ENCODE peak calls at places on chromosomes 6 and 20, in four cellular contexts. One of them, this sample, is unnamed. For H3K4me1, the result is how much of the 10 kb centered on the place peaks cover.

GRCh38 chr6:30885481-30885998 is 1.2 kb downstream of the DDR1 start:
- DNase-seq in right lobe of liver: peak
- DNase-seq in CD8-positive, alpha-beta T cell: no peak
- DNase-seq in tibial nerve: no peak
- DNase-seq in this sample: peak

GRCh38 chr6:105601541-105602174 is 198.8 kb upstream of the PREP start:
- DNase-seq in CD8-positive, alpha-beta T cell: no peak
- DNase-seq in tibial nerve: peak
- DNase-seq in right lobe of liver: no peak
- DNase-seq in this sample: peak

GRCh38 chr20:3933126-3933684 is 44.0 kb downstream of the PANK2 start:
- DNase-seq in right lobe of liver: no peak
- DNase-seq in CD8-positive, alpha-beta T cell: no peak
- DNase-seq in tibial nerve: no peak
- DNase-seq in this sample: no peak

GRCh38 chr6:56040271-56040670 is 164.9 kb upstream of the BMP5 start:
- DNase-seq in CD8-positive, alpha-beta T cell: no peak
- DNase-seq in right lobe of liver: no peak
- DNase-seq in tibial nerve: no peak
- DNase-seq in this sample: no peak

GRCh38 chr6:8192067-8192466 is 89.7 kb upstream of the EEF1E1 start:
- DNase-seq in right lobe of liver: no peak
- DNase-seq in tibial nerve: no peak
- DNase-seq in CD8-positive, alpha-beta T cell: no peak
- DNase-seq in this sample: no peak

GRCh38 chr20:39083781-39084180 is 121.6 kb downstream of the DHX35 start:
- DNase-seq in right lobe of liver: no peak
- DNase-seq in tibial nerve: no peak
- DNase-seq in CD8-positive, alpha-beta T cell: no peak
- DNase-seq in this sample: no peak

GRCh38 chr6:25172819-25173218 is 106.4 kb upstream of the CARMIL1 start:
- DNase-seq in tibial nerve: no peak
- DNase-seq in right lobe of liver: no peak
- DNase-seq in CD8-positive, alpha-beta T cell: no peak
- DNase-seq in this sample: no peak

GRCh38 chr6:150987855-150988484 is 122.5 kb downstream of the MTHFD1L start:
- DNase-seq in right lobe of liver: no peak
- DNase-seq in tibial nerve: no peak
- DNase-seq in CD8-positive, alpha-beta T cell: no peak
- DNase-seq in this sample: no peak

GRCh38 chr6:72624557-72625160 is 2.8 kb downstream of the KCNQ5 start:
- DNase-seq in CD8-positive, alpha-beta T cell: no peak
- DNase-seq in tibial nerve: no peak
- DNase-seq in right lobe of liver: no peak
- DNase-seq in this sample: no peak

GRCh38 chr20:568865-569415 is 25.4 kb upstream of the CSNK2A1 start:
- DNase-seq in right lobe of liver: no peak
- DNase-seq in tibial nerve: no peak
- DNase-seq in CD8-positive, alpha-beta T cell: no peak
- DNase-seq in this sample: no peak

GRCh38 chr6:139508023-139508422 is 133.6 kb upstream of the CITED2 start:
- DNase-seq in tibial nerve: no peak
- DNase-seq in CD8-positive, alpha-beta T cell: no peak
- DNase-seq in right lobe of liver: no peak
- DNase-seq in this sample: no peak

GRCh38 chr6:163454425-163454824 is 39.9 kb downstream of the QKI start:
- DNase-seq in tibial nerve: no peak
- DNase-seq in CD8-positive, alpha-beta T cell: no peak
- DNase-seq in right lobe of liver: no peak
- DNase-seq in this sample: no peak

GRCh38 chr6:163459536-163459935 is 45.0 kb downstream of the QKI start:
- DNase-seq in right lobe of liver: no peak
- DNase-seq in CD8-positive, alpha-beta T cell: no peak
- DNase-seq in tibial nerve: no peak
- DNase-seq in this sample: no peak

GRCh38 chr6:163459007-163459406 is 44.5 kb downstream of the QKI start:
- DNase-seq in CD8-positive, alpha-beta T cell: no peak
- DNase-seq in tibial nerve: no peak
- DNase-seq in right lobe of liver: no peak
- DNase-seq in this sample: no peak

GRCh38 chr6:163457637-163458561 is 43.4 kb downstream of the QKI start:
- DNase-seq in tibial nerve: no peak
- DNase-seq in CD8-positive, alpha-beta T cell: no peak
- DNase-seq in right lobe of liver: no peak
- DNase-seq in this sample: no peak

GRCh38 chr6:163455553-163455952 is 41.0 kb downstream of the QKI start:
- DNase-seq in CD8-positive, alpha-beta T cell: no peak
- DNase-seq in right lobe of liver: no peak
- DNase-seq in tibial nerve: no peak
- DNase-seq in this sample: no peak
- H3K4me1 ChIP-seq in CD8-positive, alpha-beta T cell: under half
- H3K4me1 ChIP-seq in right lobe of liver: under half
- H3K4me1 ChIP-seq in tibial nerve: under half
- H3K4me1 ChIP-seq in this sample: under half

GRCh38 chr6:16735014-16735413 is 26.2 kb downstream of the ATXN1 start:
- DNase-seq in right lobe of liver: no peak
- DNase-seq in CD8-positive, alpha-beta T cell: no peak
- DNase-seq in tibial nerve: no peak
- DNase-seq in this sample: no peak
- H3K4me1 ChIP-seq in right lobe of liver: under half
- H3K4me1 ChIP-seq in CD8-positive, alpha-beta T cell: under half
- H3K4me1 ChIP-seq in tibial nerve: under half
- H3K4me1 ChIP-seq in this sample: under half

GRCh38 chr20:10658876-10659632 is 14.7 kb downstream of the JAG1 start:
- DNase-seq in CD8-positive, alpha-beta T cell: no peak
- DNase-seq in tibial nerve: no peak
- DNase-seq in right lobe of liver: no peak
- DNase-seq in this sample: no peak

GRCh38 chr20:10660661-10661060 is 13.1 kb downstream of the JAG1 start:
- DNase-seq in CD8-positive, alpha-beta T cell: no peak
- DNase-seq in right lobe of liver: no peak
- DNase-seq in tibial nerve: no peak
- DNase-seq in this sample: no peak

GRCh38 chr20:10656270-10656669 is 17.5 kb downstream of the JAG1 start:
- DNase-seq in CD8-positive, alpha-beta T cell: no peak
- DNase-seq in tibial nerve: no peak
- DNase-seq in right lobe of liver: no peak
- DNase-seq in this sample: no peak

GRCh38 chr20:10659651-10660601 is 13.9 kb downstream of the JAG1 start:
- DNase-seq in CD8-positive, alpha-beta T cell: no peak
- DNase-seq in tibial nerve: no peak
- DNase-seq in right lobe of liver: no peak
- DNase-seq in this sample: no peak

GRCh38 chr20:10658051-10658823 is 15.6 kb downstream of the JAG1 start:
- DNase-seq in right lobe of liver: no peak
- DNase-seq in CD8-positive, alpha-beta T cell: no peak
- DNase-seq in tibial nerve: no peak
- DNase-seq in this sample: no peak
- H3K4me1 ChIP-seq in right lobe of liver: under half
- H3K4me1 ChIP-seq in CD8-positive, alpha-beta T cell: under half
- H3K4me1 ChIP-seq in tibial nerve: under half
- H3K4me1 ChIP-seq in this sample: half or more

GRCh38 chr20:50042370-50043313 is 59.9 kb downstream of the SNAI1 start:
- DNase-seq in tibial nerve: no peak
- DNase-seq in right lobe of liver: no peak
- DNase-seq in CD8-positive, alpha-beta T cell: no peak
- DNase-seq in this sample: no peak

GRCh38 chr20:50039706-50040431 is 57.1 kb downstream of the SNAI1 start:
- DNase-seq in tibial nerve: no peak
- DNase-seq in right lobe of liver: no peak
- DNase-seq in CD8-positive, alpha-beta T cell: no peak
- DNase-seq in this sample: no peak

GRCh38 chr20:50040432-50041237 is 57.9 kb downstream of the SNAI1 start:
- DNase-seq in CD8-positive, alpha-beta T cell: no peak
- DNase-seq in right lobe of liver: no peak
- DNase-seq in tibial nerve: no peak
- DNase-seq in this sample: no peak

GRCh38 chr20:50043573-50044352 is 61.0 kb downstream of the SNAI1 start:
- DNase-seq in right lobe of liver: no peak
- DNase-seq in tibial nerve: no peak
- DNase-seq in CD8-positive, alpha-beta T cell: no peak
- DNase-seq in this sample: no peak

DNA sequence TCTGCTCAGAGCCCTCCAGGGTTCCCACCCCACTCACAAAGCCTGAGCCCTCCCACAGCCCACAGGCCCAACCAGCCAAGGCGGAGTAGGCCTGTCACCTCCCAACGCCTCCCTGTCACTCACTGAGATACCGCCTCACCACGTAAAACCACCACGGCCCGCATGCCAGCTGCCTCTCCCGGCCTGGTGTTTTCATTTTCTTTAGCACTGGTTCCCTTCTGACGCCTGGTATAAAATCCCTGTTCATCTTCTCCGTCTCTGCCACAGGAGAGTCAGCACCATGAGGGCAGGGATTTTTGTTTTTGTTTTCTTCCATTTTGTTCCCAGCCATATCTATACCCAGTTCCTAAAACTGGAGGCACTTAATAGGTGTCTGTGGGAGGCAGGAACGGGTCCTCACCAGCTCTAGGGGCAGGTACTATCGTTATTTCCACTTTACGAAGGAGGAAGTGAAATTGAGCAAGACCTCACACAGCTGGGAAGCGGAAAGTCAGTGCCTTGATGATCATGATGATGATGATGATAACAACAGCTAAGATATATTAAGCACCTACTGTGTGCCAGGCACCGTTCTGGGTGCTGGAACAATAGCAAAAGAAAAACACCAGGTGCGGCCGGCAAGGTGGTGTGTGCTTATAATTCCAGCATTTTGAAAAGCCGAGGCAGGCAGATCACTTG is 58.6 kb downstream of the SNAI1 start:
- DNase-seq in tibial nerve: no peak
- DNase-seq in CD8-positive, alpha-beta T cell: no peak
- DNase-seq in right lobe of liver: no peak
- DNase-seq in this sample: no peak
- H3K4me1 ChIP-seq in tibial nerve: under half
- H3K4me1 ChIP-seq in CD8-positive, alpha-beta T cell: under half
- H3K4me1 ChIP-seq in right lobe of liver: under half
- H3K4me1 ChIP-seq in this sample: under half

GRCh38 chr20:17613328-17614175 is 43.7 kb downstream of the DSTN start:
- DNase-seq in tibial nerve: no peak
- DNase-seq in CD8-positive, alpha-beta T cell: no peak
- DNase-seq in right lobe of liver: peak
- DNase-seq in this sample: peak

GRCh38 chr20:17614176-17614811 is 44.4 kb downstream of the DSTN start:
- DNase-seq in tibial nerve: no peak
- DNase-seq in CD8-positive, alpha-beta T cell: no peak
- DNase-seq in right lobe of liver: peak
- DNase-seq in this sample: peak

GRCh38 chr20:17615645-17616479 is 46.0 kb downstream of the DSTN start:
- DNase-seq in CD8-positive, alpha-beta T cell: no peak
- DNase-seq in right lobe of liver: no peak
- DNase-seq in tibial nerve: no peak
- DNase-seq in this sample: peak

GRCh38 chr20:17616480-17617211 is 46.8 kb downstream of the DSTN start:
- DNase-seq in tibial nerve: no peak
- DNase-seq in right lobe of liver: no peak
- DNase-seq in CD8-positive, alpha-beta T cell: no peak
- DNase-seq in this sample: peak

DNA sequence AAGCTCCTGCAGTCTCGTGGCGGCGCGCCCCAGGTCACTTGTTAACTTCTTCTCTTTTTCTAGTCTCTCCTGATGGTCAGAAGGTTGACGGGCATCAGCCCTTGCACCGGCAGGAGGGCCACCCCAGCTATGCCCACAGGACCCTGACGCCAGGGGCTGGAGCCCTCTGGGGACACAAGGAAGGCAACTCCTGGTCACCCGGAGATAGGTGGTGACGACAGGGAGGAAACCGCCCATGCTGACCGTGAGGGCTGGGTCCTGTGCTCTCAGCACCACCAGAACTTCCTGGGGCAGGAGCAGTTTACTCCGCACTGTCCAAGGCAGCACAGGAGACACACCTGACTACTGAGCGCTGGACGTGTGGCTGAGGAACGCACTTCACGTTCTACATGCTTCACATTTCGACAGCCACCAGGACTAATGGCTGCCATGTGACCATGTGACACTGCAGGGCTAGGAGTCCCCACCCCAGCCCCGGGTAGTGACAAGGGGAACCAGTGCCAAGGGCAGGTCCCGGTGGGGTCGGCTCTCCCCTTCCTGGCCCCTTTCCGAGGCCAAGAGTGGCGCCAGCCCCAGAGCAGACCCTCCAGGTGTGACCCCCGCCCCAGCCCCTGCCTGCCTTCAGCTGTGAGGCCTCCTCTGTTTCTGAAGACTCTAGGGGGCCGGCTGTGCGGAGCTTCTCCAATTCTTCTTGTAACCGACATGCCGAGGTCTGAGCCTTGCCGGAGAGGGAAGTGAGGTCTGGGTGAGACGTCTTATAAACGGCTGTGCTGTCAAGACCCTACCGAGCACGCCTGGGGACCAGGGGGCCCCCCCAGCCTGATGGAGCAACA is 45.2 kb downstream of the DSTN start:
- DNase-seq in right lobe of liver: peak
- DNase-seq in tibial nerve: no peak
- DNase-seq in CD8-positive, alpha-beta T cell: no peak
- DNase-seq in this sample: peak
- H3K4me1 ChIP-seq in right lobe of liver: under half
- H3K4me1 ChIP-seq in tibial nerve: under half
- H3K4me1 ChIP-seq in CD8-positive, alpha-beta T cell: under half
- H3K4me1 ChIP-seq in this sample: half or more

GRCh38 chr20:10897341-10897740 is 223.5 kb upstream of the JAG1 start:
- DNase-seq in CD8-positive, alpha-beta T cell: no peak
- DNase-seq in tibial nerve: no peak
- DNase-seq in right lobe of liver: no peak
- DNase-seq in this sample: no peak

GRCh38 chr20:10898555-10898954 is 224.8 kb upstream of the JAG1 start:
- DNase-seq in tibial nerve: no peak
- DNase-seq in right lobe of liver: no peak
- DNase-seq in CD8-positive, alpha-beta T cell: no peak
- DNase-seq in this sample: no peak

DNA sequence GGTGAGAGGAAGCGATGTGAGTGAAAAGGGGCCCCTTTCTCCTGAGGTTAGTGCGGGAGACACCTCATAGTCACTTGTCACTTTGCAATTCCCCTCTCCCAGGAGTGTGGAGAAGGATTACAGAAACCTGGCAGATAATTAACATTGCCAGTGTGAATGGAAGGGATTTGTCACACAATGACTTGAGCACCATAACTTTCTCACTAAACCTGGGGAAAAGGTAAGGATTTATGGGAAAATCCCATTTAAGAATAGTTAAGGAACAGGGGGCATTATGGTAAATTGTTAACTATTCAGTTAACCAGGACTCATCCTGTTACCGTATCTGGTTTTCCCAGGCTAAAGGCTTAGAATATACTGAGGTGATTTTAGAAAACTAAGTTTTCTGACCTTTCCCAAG is 219.5 kb upstream of the JAG1 start:
- DNase-seq in CD8-positive, alpha-beta T cell: no peak
- DNase-seq in right lobe of liver: no peak
- DNase-seq in tibial nerve: no peak
- DNase-seq in this sample: no peak
- H3K4me1 ChIP-seq in CD8-positive, alpha-beta T cell: under half
- H3K4me1 ChIP-seq in right lobe of liver: under half
- H3K4me1 ChIP-seq in tibial nerve: under half
- H3K4me1 ChIP-seq in this sample: under half

GRCh38 chr20:7144464-7144863 is 377.0 kb downstream of the BMP2 start:
- DNase-seq in tibial nerve: no peak
- DNase-seq in right lobe of liver: no peak
- DNase-seq in CD8-positive, alpha-beta T cell: no peak
- DNase-seq in this sample: no peak
- H3K4me1 ChIP-seq in tibial nerve: under half
- H3K4me1 ChIP-seq in right lobe of liver: under half
- H3K4me1 ChIP-seq in CD8-positive, alpha-beta T cell: under half
- H3K4me1 ChIP-seq in this sample: under half